ENCODE peak calls at places on chromosomes 6 and 20, in nine cellular contexts. D is psoas muscle, H is BE2C, L is esophagus muscularis mucosa, Z is progenitor cell of endocrine pancreas, I is HL-60, C is glutamatergic neuron, Y is AG04449, M is WTC11. K is an unnamed sample.

GRCh38 chr20:45254867-45255266 is 503 bp upstream of the SLPI start:
- DNase-seq in L (no peak), C (no peak), I (peak; percentile 92), H (no peak), Y (no peak), Z (no peak), M (no peak), D (no peak), K (no peak)

GRCh38 chr6:89970609-89971337 is 76.5 kb downstream of the GJA10 start:
- DNase-seq in M (peak; percentile 24), Z (peak; percentile 19), Y (no peak), L (no peak), C (peak; percentile 49), I (peak; percentile 44), H (peak; percentile 49), D (peak; percentile 23), K (no peak)

GRCh38 chr6:55941713-55942112 is 66.3 kb upstream of the BMP5 start:
- DNase-seq in Y (no peak), H (no peak), C (no peak), D (no peak), Z (no peak), M (no peak), L (no peak), I (no peak), K (no peak)

GRCh38 chr20:2752631-2753455 is 47.6 kb downstream of the CPXM1 start:
- DNase-seq in I (peak; percentile 23), C (peak; percentile 74), H (no peak), L (no peak), M (peak; percentile 77), D (no peak), Y (no peak), Z (no peak), K (peak; percentile 51)

GRCh38 chr6:41488392-41489129 is 57.6 kb upstream of the FOXP4 start:
- DNase-seq in Y (peak; percentile 62), M (peak; percentile 57), I (peak; percentile 18), Z (peak; percentile 36), H (no peak), L (no peak), C (peak; percentile 63), D (no peak), K (no peak)

GRCh38 chr6:168892031-168892430 is 361.6 kb downstream of the THBS2 start:
- DNase-seq in H (no peak), I (no peak), Z (no peak), C (no peak), M (no peak), D (no peak), Y (no peak), L (no peak), K (no peak)

GRCh38 chr6:107443066-107443903 is 16.1 kb downstream of the PDSS2 start:
- DNase-seq in Z (no peak), D (no peak), I (no peak), M (no peak), L (no peak), H (no peak), Y (no peak), C (no peak), K (no peak)

GRCh38 chr6:24323632-24324337 is 34.1 kb downstream of the DCDC2 start:
- DNase-seq in C (no peak), D (no peak), L (no peak), Z (no peak), Y (no peak), M (no peak), H (no peak), I (no peak), K (no peak)

DNA sequence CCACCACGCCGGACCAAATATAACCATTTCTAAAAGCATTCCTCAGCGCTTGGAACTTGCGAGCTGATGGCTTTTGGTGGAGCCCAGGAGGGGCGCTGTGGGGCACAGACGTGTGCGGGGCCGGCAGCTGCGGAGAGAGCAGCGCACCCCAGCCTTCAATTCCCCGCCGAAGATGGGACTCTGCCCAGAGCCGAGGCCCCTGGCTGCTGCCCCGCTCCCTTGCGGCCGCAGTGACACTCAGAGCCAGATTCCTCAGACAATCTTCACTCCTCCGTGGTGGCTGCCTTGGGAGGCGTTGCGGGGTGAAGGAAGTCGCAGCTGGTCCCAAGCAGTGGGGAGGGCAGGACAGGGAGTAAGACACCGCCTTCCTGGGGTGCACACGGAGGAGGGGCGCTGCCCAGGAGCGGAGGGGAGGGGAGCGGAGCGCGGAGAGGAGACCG is 87.7 kb downstream of the TMEM242 start:
- DNase-seq in D (peak; percentile 68), H (no peak), I (peak; percentile 21), Y (no peak), C (peak; percentile 75), L (no peak), M (peak; percentile 80), Z (peak; percentile 34), K (peak; percentile 33)
- TF ChIP-seq CTCF in D (peak; percentile 61), H (no peak), I (peak; percentile 43), Y (peak; percentile 81), C (peak; percentile 50), L (peak; percentile 52), M (peak; percentile 62), Z (peak; percentile 78), K (peak; percentile 58)

GRCh38 chr20:235891-236290 is 8.8 kb downstream of the DEFB129 start:
- DNase-seq in H (no peak), L (no peak), M (no peak), Z (no peak), D (no peak), I (no peak), C (no peak), Y (no peak), K (no peak)
- TF ChIP-seq CTCF in H (no peak), L (no peak), M (no peak), Z (no peak), D (no peak), I (no peak), C (no peak), Y (no peak), K (no peak)

GRCh38 chr6:127691147-127691546 is 114.2 kb downstream of the C6orf58 start:
- DNase-seq in Z (no peak), C (no peak), I (no peak), Y (no peak), L (no peak), M (no peak), H (no peak), D (no peak), K (no peak)

GRCh38 chr6:127684501-127684900 is 107.5 kb downstream of the C6orf58 start:
- DNase-seq in I (no peak), L (no peak), H (no peak), D (no peak), C (no peak), Y (no peak), M (no peak), Z (no peak), K (no peak)

GRCh38 chr6:127690588-127690987 is 113.6 kb downstream of the C6orf58 start:
- DNase-seq in D (no peak), H (no peak), M (no peak), I (no peak), C (no peak), Z (no peak), L (no peak), Y (no peak), K (no peak)

GRCh38 chr6:127695108-127695507 is 118.1 kb downstream of the C6orf58 start:
- DNase-seq in Z (no peak), I (no peak), D (no peak), Y (no peak), H (no peak), L (no peak), C (no peak), M (no peak), K (no peak)

GRCh38 chr6:127690092-127690491 is 113.1 kb downstream of the C6orf58 start:
- DNase-seq in D (no peak), Z (no peak), L (no peak), H (no peak), Y (no peak), M (no peak), I (no peak), C (no peak), K (no peak)
- TF ChIP-seq CTCF in D (peak; percentile 16), Z (peak; percentile 62), L (no peak), H (peak; percentile 62), Y (peak; percentile 45), M (no peak), I (no peak), C (peak; percentile 23), K (no peak)

GRCh38 chr20:8457978-8458377 is 325.9 kb downstream of the PLCB1 start:
- DNase-seq in C (no peak), H (no peak), Z (no peak), M (no peak), L (no peak), I (peak; percentile 93), Y (no peak), D (no peak), K (no peak)

GRCh38 chr20:8449120-8449519 is 317.1 kb downstream of the PLCB1 start:
- DNase-seq in D (no peak), M (no peak), Z (no peak), I (no peak), H (peak; percentile 16), C (no peak), Y (no peak), L (no peak), K (no peak)

DNA sequence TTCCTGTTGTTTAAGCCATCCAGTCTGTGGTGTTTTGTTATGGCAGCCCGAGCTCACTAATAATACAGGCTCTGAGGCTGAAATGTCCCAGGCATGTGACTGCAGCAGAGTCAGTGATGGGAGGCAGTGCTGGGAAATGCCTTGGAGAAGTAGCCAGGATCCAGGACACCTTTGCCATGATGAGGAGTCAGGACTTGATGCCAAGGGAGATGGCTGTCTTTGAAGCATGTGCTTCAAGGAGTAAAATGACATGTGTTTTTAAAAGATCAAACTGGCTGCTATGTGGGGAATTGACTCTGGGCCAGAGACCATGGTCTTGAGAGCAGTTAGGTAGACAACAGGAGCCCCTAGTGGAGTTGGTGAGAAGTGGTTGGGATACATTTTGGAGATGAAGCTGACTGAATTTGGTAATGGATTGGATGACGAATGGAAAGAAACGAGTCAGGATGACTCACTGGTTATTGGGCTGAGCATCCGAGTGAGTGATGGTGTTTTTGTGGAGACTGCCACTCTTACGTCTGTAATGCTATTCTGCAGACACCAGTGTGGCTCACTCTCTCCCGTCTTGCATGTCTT is 322.2 kb downstream of the PLCB1 start:
- DNase-seq in M (no peak), I (peak; percentile 37), C (no peak), L (no peak), D (no peak), Y (peak; percentile 72), H (peak; percentile 78), Z (no peak), K (no peak)
- TF ChIP-seq CTCF in M (peak; percentile 27), I (peak; percentile 42), C (peak; percentile 22), L (peak; percentile 31), D (no peak), Y (peak; percentile 49), H (peak; percentile 93), Z (peak; percentile 44), K (no peak)

DNA sequence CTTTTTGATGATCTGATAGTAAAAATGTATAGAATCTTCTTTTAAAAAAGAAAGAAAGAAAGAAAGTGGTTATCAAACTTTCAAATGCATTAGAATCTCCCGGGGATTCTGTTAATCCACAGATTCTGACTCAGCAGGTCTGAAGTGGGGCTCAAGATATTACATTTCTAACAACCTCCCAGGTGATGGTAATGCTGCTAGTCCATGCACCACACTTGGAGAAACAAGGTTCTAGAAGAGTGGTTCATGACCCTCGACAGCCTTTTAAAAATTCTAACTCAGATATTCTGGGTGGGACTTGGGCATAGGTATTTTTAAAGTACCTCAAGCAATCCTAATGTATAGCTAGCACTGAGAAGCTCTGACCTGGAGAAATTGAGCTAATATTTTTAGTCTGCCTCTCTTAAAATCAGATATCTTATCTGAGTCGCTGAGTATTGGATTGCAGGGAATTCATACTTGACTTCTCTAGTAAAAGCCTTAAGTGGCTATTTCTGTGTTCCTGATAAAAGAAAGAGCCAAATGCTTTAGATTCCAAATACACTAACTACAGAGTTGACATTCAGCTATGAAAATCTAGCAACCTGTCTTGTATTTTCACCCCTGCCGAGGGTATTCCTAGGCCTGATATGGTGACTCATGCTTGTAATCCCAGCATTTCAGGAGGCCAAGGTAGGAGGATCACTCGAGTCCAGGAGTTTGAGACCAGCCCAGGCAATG is 252.4 kb downstream of the PHACTR1 start:
- DNase-seq in Y (no peak), L (no peak), D (no peak), M (no peak), I (no peak), C (no peak), Z (no peak), H (no peak), K (no peak)
- TF ChIP-seq CTCF in Y (no peak), L (no peak), D (no peak), M (no peak), I (no peak), C (no peak), Z (no peak), H (no peak), K (no peak)